ENCODE peak calls at places on chromosomes 1 and 21, in six cellular contexts. W is colonic mucosa, B is left ventricle myocardium inferior, K is aorta, E is IMR-90, M is SK-N-SH. L is an unnamed sample.

GRCh38 chr1:240401721-240402120 is 210.2 kb downstream of the GREM2 start:
- DNase-seq in B (no peak), E (no peak), W (no peak), K (no peak), M (no peak), L (no peak)

GRCh38 chr21:43834146-43834905 is 30.7 kb upstream of the AGPAT3 start:
- DNase-seq in W (no peak), K (no peak), E (no peak), M (peak), B (no peak), L (no peak)

GRCh38 chr1:234475166-234475793 is 3.7 kb downstream of the TARBP1 start:
- DNase-seq in M (no peak), B (no peak), E (no peak), K (no peak), W (no peak), L (no peak)

GRCh38 chr1:16615253-16616252 is 2.2 kb upstream of the NBPF1 start:
- DNase-seq in B (no peak), W (peak), E (no peak), M (no peak), K (peak), L (no peak)

GRCh38 chr1:65067491-65068201 is 80.4 kb upstream of the AK4 start:
- DNase-seq in K (peak), B (peak), W (peak), M (peak), E (peak), L (peak)

GRCh38 chr1:92990828-92991227 is 29.6 kb upstream of the DIPK1A start:
- DNase-seq in K (no peak), E (no peak), M (peak), B (no peak), W (no peak), L (peak)

GRCh38 chr21:28359300-28359699 is 633.4 kb downstream of the LTN1 start:
- DNase-seq in E (no peak), B (no peak), W (no peak), K (no peak), M (peak), L (no peak)

GRCh38 chr1:63724375-63724774 is 49.4 kb upstream of the ROR1 start:
- DNase-seq in E (no peak), B (no peak), K (no peak), W (no peak), M (no peak), L (no peak)

GRCh38 chr1:241598234-241598633 is 41.9 kb downstream of the CHML start:
- DNase-seq in M (no peak), E (no peak), B (no peak), K (no peak), W (no peak), L (no peak)

GRCh38 chr1:206631085-206631509 is 4.2 kb upstream of the DYRK3 start:
- DNase-seq in E (peak), B (peak), K (peak), W (peak), M (peak), L (no peak)

GRCh38 chr1:43912607-43913006 is 21.0 kb upstream of the ARTN start:
- DNase-seq in K (no peak), B (no peak), E (peak), W (no peak), M (no peak), L (no peak)

GRCh38 chr1:153122831-153123421 is 9.6 kb upstream of the SPRR2F start:
- DNase-seq in B (no peak), M (no peak), E (no peak), K (no peak), W (no peak), L (no peak)

GRCh38 chr1:174160109-174160473 is 771 bp downstream of the RABGAP1L start:
- DNase-seq in W (peak), E (peak), B (peak), M (peak), K (peak), L (no peak)

GRCh38 chr1:77386276-77386675 is 104.5 kb downstream of the AK5 start:
- DNase-seq in E (peak), B (no peak), K (no peak), M (no peak), W (no peak), L (no peak)

GRCh38 chr21:15122241-15122640 is 57.4 kb upstream of the NRIP1 start:
- DNase-seq in M (no peak), K (no peak), W (no peak), B (no peak), E (no peak), L (no peak)

GRCh38 chr1:192171123-192171522 is 12.9 kb downstream of the RGS18 start:
- DNase-seq in W (no peak), B (no peak), M (no peak), E (peak), K (no peak), L (no peak)

GRCh38 chr1:36273024-36273423 is 33.1 kb upstream of the SH3D21 start:
- DNase-seq in M (no peak), K (no peak), W (no peak), B (no peak), E (no peak), L (no peak)

GRCh38 chr1:104991702-104992101 is 1242.0 kb downstream of the AMY1C start:
- DNase-seq in B (no peak), K (no peak), M (no peak), E (no peak), W (no peak), L (no peak)

GRCh38 chr1:64686828-64687724 is 57.8 kb upstream of the RAVER2 start:
- DNase-seq in B (no peak), W (peak), K (no peak), M (peak), E (peak), L (peak)

GRCh38 chr1:227880342-227880924 is 65.0 kb downstream of the PRSS38 start:
- DNase-seq in W (peak), B (no peak), K (peak), E (no peak), M (no peak), L (no peak)

GRCh38 chr21:45612096-45613019 is 31.2 kb upstream of the PCBP3 start:
- DNase-seq in M (no peak), E (peak), B (no peak), W (no peak), K (no peak), L (no peak)

GRCh38 chr1:160993544-160993943 is 27.4 kb downstream of the F11R start:
- DNase-seq in M (peak), E (peak), W (no peak), B (no peak), K (no peak), L (no peak)

GRCh38 chr1:153532161-153532560 is 3.6 kb downstream of the S100A6 start:
- DNase-seq in K (no peak), B (no peak), E (no peak), W (no peak), M (no peak), L (peak)

GRCh38 chr1:180153032-180153431 is 1.6 kb upstream of the QSOX1 start:
- DNase-seq in W (no peak), B (no peak), K (no peak), E (no peak), M (no peak), L (no peak)

GRCh38 chr1:99970713-99971255 is 988 bp downstream of the SLC35A3 start:
- DNase-seq in K (no peak), B (no peak), E (no peak), M (no peak), W (peak), L (no peak)

GRCh38 chr1:231949277-231950122 is 322.9 kb downstream of the DISC1 start:
- DNase-seq in W (no peak), M (no peak), B (peak), E (no peak), K (peak), L (no peak)

GRCh38 chr21:37225440-37225839 is 41.7 kb downstream of the VPS26C start:
- DNase-seq in K (no peak), M (no peak), W (no peak), B (no peak), E (no peak), L (peak)

GRCh38 chr21:14762734-14763694 is 216.9 kb upstream of the SAMSN1 start:
- DNase-seq in M (no peak), E (no peak), K (no peak), B (no peak), W (no peak), L (no peak)

GRCh38 chr1:187413770-187414169 is 585.0 kb downstream of the PLA2G4A start:
- DNase-seq in E (peak), B (no peak), K (no peak), W (no peak), M (no peak), L (no peak)

GRCh38 chr1:95072117-95072516 is 634 bp downstream of the ALG14 start:
- DNase-seq in W (no peak), M (no peak), B (no peak), E (no peak), K (no peak), L (no peak)

GRCh38 chr1:9685833-9686232 is 34.3 kb downstream of the PIK3CD start:
- DNase-seq in B (no peak), M (no peak), E (no peak), K (no peak), W (no peak), L (no peak)

GRCh38 chr1:117815926-117816325 is 113.5 kb downstream of the GDAP2 start:
- DNase-seq in B (no peak), W (no peak), K (no peak), E (no peak), M (no peak), L (no peak)

GRCh38 chr1:54117815-54118563 is 34.8 kb downstream of the CDCP2 start:
- DNase-seq in K (no peak), E (peak), B (no peak), M (no peak), W (no peak), L (no peak)

GRCh38 chr1:5552787-5553484 is 439.3 kb downstream of the NPHP4 start:
- DNase-seq in M (no peak), K (no peak), E (no peak), B (no peak), W (no peak), L (no peak)

GRCh38 chr1:37448691-37449417 is 25.5 kb upstream of the ZC3H12A start:
- DNase-seq in K (no peak), E (peak), M (no peak), B (no peak), W (no peak), L (no peak)

GRCh38 chr1:5509664-5510452 is 482.4 kb downstream of the NPHP4 start:
- DNase-seq in B (peak), K (no peak), E (peak), W (peak), M (peak), L (peak)

GRCh38 chr1:11649624-11650330 is 4.5 kb downstream of the FBXO2 start:
- DNase-seq in M (no peak), K (no peak), W (no peak), E (no peak), B (no peak), L (no peak)

GRCh38 chr1:11648039-11648438 is 6.2 kb downstream of the FBXO2 start:
- DNase-seq in E (no peak), M (no peak), B (peak), K (no peak), W (no peak), L (no peak)

GRCh38 chr1:11650331-11650991 is 3.8 kb downstream of the FBXO2 start:
- DNase-seq in E (peak), B (peak), W (peak), M (peak), K (peak), L (peak)

GRCh38 chr1:11648732-11649158 is 5.5 kb downstream of the FBXO2 start:
- DNase-seq in W (peak), K (no peak), E (no peak), B (no peak), M (no peak), L (peak)

GRCh38 chr1:11649237-11649623 is 5.0 kb downstream of the FBXO2 start:
- DNase-seq in B (no peak), E (no peak), K (no peak), M (no peak), W (no peak), L (no peak)
- H3K4me3 ChIP-seq in B (peak), E (no peak), K (no peak), M (no peak), W (no peak), L (no peak)

GRCh38 chr21:25818156-25818950 is 83.6 kb downstream of the GABPA start:
- DNase-seq in M (no peak), W (no peak), E (no peak), K (no peak), B (no peak), L (no peak)
- H3K4me3 ChIP-seq in M (no peak), W (no peak), E (no peak), K (no peak), B (no peak), L (no peak)

GRCh38 chr1:114154963-114155322 is 1.3 kb upstream of the SYT6 start:
- DNase-seq in W (no peak), B (no peak), K (no peak), E (no peak), M (peak), L (peak)
- H3K4me3 ChIP-seq in W (no peak), B (no peak), K (no peak), E (no peak), M (no peak), L (no peak)

GRCh38 chr1:38923607-38924006 is 18.0 kb downstream of the RHBDL2 start:
- DNase-seq in W (peak), M (no peak), E (no peak), K (no peak), B (no peak), L (no peak)
- H3K4me3 ChIP-seq in W (no peak), M (no peak), E (no peak), K (no peak), B (no peak), L (no peak)

GRCh38 chr1:1089731-1090423 is 15.8 kb upstream of the RNF223 start:
- DNase-seq in W (no peak), M (peak), K (peak), E (no peak), B (no peak), L (no peak)
- H3K4me3 ChIP-seq in W (no peak), M (no peak), K (no peak), E (no peak), B (no peak), L (no peak)

DNA sequence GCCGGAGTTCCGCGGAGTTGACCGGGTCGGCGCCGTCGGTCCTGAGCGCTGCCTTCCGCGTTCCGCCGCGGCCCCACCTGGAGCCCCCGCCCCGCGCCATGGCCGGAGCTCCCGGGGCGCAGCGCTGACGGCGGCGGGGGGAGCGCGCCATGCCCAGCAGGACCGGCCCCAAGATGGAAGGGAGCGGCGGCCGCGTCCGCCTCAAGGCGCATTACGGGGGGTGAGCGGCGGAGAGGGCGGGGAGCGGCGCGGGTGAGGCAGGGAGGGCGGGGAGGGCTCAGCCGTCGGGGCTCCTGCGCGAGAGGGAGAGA is 226 bp downstream of the PRKCZ start:
- DNase-seq in B (no peak), E (no peak), K (no peak), W (no peak), M (peak), L (no peak)
- H3K4me3 ChIP-seq in B (peak), E (no peak), K (no peak), W (peak), M (peak), L (peak)

DNA sequence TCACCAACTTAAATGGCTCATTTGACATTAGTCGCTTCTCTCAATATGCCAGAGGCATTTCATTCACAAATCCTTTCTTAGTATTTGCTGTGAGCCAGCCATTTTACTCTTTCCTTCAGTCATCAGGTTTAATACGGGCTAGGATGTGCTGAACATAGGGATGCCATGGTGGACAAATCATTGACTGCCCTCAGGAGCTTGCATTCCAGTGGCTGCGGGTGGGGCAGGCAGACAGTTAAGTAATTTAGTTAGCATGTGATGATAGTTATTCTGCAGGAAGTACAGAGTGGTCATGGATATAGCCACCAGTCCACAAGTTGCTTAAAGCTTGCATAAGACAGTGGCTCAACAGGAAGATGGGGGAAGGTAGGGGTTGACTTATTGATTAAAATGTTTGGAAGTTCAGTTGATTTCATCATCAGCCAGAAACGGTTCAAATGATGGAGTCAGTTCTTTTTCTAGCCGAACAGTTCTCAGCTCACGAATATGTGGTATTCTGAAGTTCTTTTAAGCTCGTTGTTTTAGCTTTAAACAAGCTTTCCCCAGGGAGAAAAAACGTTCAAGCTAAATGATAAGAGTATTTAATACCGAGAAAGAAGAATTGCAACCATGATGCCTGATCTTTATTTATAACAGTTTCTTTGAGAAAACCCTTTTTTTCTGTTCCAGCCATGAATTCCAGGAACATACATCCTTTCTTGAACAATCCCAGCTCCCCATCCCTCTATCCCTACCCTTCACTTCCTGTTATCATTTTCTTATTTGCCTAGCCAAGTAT is 1.4 kb downstream of the SLC22A15 start:
- DNase-seq in B (no peak), K (peak), W (no peak), E (no peak), M (no peak), L (no peak)
- H3K4me3 ChIP-seq in B (peak), K (peak), W (peak), E (no peak), M (no peak), L (no peak)